ENCODE peak calls at places on chromosomes 3 and 15, in four cellular contexts. S, Y, G and O are unnamed samples.

GRCh38 chr3:9780920-9781319 is 11.2 kb upstream of the CAMK1 start:
- DNase-seq in G (no peak), S (no peak), Y (no peak), O (no peak)

GRCh38 chr15:56460046-56460445 is 4.9 kb downstream of the MNS1 start:
- DNase-seq in Y (no peak), S (no peak), G (no peak), O (no peak)

GRCh38 chr15:64856429-64857145 is 14.9 kb downstream of the PLEKHO2 start:
- DNase-seq in G (peak; percentile 64), S (no peak), Y (no peak), O (no peak)

GRCh38 chr15:35691176-35691761 is 145.3 kb upstream of the DPH6 start:
- DNase-seq in S (no peak), Y (no peak), G (no peak), O (no peak)

GRCh38 chr15:91866971-91867372 is 13.5 kb downstream of the SLCO3A1 start:
- DNase-seq in S (no peak), G (no peak), Y (peak; percentile 88), O (no peak)

GRCh38 chr15:70356919-70357318 is 259.2 kb upstream of the TLE3 start:
- DNase-seq in S (no peak), G (no peak), Y (no peak), O (no peak)

GRCh38 chr15:87816811-87817210 is 439.7 kb downstream of the NTRK3 start:
- DNase-seq in Y (peak; percentile 96), G (no peak), S (no peak), O (peak; percentile 71)

GRCh38 chr15:52529289-52529929 is 729 bp upstream of the MYO5A start:
- DNase-seq in G (no peak), Y (no peak), S (peak; percentile 20), O (no peak)

GRCh38 chr3:160667452-160667851 is 9.5 kb upstream of the ARL14 start:
- DNase-seq in Y (peak; percentile 89), S (peak; percentile 78), G (no peak), O (no peak)

GRCh38 chr3:59407425-59407824 is 357.6 kb upstream of the CFAP20DC start:
- DNase-seq in G (no peak), Y (no peak), S (no peak), O (no peak)

GRCh38 chr15:94845391-94845718 is 614.0 kb downstream of the MCTP2 start:
- DNase-seq in Y (no peak), S (no peak), G (no peak), O (no peak)

GRCh38 chr15:94847325-94847724 is 616.0 kb downstream of the MCTP2 start:
- DNase-seq in Y (no peak), S (no peak), G (no peak), O (no peak)

GRCh38 chr15:94843060-94843459 is 611.7 kb downstream of the MCTP2 start:
- DNase-seq in S (no peak), Y (no peak), G (no peak), O (no peak)

GRCh38 chr15:94844188-94844532 is 612.8 kb downstream of the MCTP2 start:
- DNase-seq in Y (no peak), S (no peak), G (no peak), O (no peak)

GRCh38 chr15:94844533-94845390 is 613.4 kb downstream of the MCTP2 start:
- DNase-seq in G (peak; percentile 76), S (peak; percentile 91), Y (no peak), O (no peak)
- H3K4me3 ChIP-seq in G (peak overlapping the region; percentile 53), S (peak overlapping the region; percentile 42), Y (no peak overlapping the region), O (peak overlapping the region; percentile 32)

GRCh38 chr3:124478834-124479233 is 251.4 kb upstream of the UMPS start:
- DNase-seq in S (no peak), Y (peak; percentile 19), G (no peak), O (no peak)
- H3K4me3 ChIP-seq in S (no peak overlapping the region), Y (no peak overlapping the region), G (no peak overlapping the region), O (no peak overlapping the region)

DNA sequence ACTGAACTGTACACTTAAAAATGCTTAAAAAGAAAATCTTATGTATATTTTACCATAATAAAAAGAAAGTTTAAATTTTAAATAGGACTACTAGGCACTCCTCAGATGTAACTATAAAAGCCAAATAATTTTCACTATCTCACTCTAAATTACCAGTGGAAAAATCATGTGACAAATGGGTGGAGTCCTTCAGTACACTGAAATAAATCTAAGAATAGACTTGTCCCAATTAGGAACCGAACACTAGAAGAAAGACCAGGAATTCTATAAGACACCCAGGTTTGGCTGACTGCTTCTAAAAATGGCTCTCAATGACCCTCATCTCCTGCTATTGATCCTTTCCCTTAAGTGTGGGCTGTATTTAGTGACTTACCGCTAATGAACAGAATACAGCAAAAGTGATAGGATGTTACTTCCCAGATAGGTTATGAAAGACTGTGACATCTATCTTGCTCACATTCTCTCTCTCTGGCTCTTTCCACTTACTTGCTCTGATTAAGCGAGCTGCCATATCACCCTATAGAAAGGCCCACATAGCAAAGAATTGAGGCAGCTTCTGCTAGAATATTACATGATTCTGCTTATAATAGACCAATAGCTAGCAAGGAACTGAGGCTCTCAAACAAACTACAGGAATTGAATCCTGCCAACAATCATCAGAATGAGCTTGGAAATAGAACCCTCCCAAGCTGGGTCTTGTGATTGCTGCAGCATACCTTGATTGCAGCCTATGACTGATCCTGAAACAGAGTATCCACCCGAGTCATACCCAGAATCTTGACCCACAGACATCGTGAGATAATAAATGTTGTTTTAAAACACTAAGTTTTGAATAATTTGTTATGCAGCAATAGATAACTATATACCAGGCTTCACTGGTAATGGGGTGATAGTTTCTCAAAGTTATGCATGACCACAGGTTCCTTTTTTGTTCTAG is 16.9 kb downstream of the TTBK2 start:
- DNase-seq in Y (no peak), S (no peak), G (no peak), O (no peak)
- H3K4me3 ChIP-seq in Y (no peak overlapping the region), S (no peak overlapping the region), G (no peak overlapping the region), O (no peak overlapping the region)

DNA sequence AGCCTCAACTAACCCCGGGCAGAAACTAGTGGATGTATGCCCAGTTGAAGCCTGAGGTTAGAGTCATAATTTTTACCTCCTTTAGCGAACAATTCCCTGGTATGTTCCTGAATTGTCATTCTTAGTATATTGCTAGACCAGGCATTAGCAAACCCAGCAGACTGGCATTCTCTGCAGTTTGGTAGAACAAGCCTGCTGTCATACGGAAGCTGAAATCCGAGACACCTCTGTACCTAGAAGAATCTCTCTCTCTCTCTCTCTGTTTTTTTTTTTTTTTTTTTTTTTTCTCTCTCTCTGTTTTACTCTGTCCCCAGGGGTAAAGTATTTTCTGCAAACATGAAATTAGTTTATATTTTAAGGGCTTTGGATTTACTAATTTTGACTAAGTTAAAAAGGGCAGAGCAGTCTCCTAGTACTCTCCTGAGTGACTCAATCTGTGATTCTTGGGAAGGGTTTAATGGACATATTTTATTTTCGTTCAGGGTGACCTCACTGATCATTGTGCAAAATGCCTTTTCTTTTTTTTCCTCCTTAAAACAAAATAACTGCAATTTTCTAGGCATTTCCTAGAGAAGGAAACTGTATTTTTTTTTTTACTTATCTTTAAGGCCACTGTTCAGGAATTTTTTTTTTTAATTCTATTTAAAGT is 133.6 kb upstream of the ICE2 start:
- DNase-seq in G (no peak), S (no peak), Y (peak; percentile 12), O (no peak)
- H3K4me3 ChIP-seq in G (no peak overlapping the region), S (no peak overlapping the region), Y (no peak overlapping the region), O (no peak overlapping the region)

DNA sequence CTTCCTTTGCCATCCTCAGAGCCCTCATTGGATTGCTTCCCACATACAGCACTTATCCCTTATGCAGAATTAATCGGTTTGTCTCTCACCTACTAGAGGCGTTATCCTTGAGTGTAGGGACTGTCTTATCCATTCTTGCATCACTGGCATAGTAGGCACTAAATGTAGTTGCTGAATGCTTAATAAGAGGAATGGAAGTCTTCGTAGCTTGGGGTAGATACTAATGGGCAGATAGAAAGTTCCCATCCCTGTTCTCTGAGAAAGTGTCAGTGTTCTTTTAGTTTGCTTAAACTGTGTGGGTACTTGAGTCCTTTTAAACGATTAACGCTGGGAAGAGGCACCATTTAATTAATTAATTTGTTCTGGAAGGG is 1.4 kb upstream of the MBNL1 start:
- DNase-seq in G (no peak), Y (no peak), S (no peak), O (no peak)
- H3K4me3 ChIP-seq in G (no peak overlapping the region), Y (no peak overlapping the region), S (peak overlapping the region; percentile 92), O (no peak overlapping the region)

DNA sequence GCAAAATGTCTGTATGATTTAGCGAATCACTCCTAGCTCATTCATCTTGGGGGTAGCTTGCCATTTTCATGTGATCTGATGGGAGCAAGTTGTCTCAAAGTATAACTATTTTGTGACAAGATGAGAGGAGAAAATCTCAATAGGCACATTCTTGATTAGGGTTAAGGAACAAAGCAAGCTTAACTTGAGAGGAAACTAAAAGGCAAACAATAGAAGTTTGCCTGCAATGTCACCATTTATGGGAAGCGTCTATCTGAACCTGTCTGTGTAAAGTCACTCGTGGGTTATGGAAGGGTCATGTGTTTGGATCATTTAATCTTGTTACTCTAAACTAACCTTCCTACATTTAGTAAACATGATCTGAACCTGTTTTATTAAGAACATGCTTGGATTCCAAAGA is 232.5 kb downstream of the CDIN1 start:
- DNase-seq in S (no peak), G (no peak), Y (no peak), O (no peak)
- H3K4me3 ChIP-seq in S (no peak overlapping the region), G (no peak overlapping the region), Y (no peak overlapping the region), O (no peak overlapping the region)

DNA sequence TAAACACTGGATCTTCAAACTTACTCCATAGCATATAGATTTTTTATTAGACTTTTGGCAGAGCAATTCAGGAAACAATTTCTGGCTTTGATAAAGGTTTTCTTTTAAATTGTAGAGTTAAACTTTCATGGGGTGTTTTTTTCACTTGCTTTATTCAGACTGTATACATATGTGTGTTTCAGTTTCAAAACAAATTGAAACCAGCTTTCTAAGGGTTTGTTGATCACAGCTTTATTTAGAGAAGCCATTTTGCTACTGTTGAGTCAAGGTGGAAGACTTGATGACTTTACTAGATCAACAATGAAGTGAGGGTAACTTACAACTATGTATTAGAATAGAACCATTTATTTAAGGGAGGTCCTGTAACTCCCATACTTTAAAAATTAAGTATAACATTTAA is 6.2 kb downstream of the UBE2E1 start:
- DNase-seq in S (no peak), G (no peak), Y (no peak), O (no peak)
- H3K4me3 ChIP-seq in S (no peak overlapping the region), G (peak overlapping the region; percentile 86), Y (peak overlapping the region; percentile 43), O (no peak overlapping the region)

GRCh38 chr3:42503957-42504333 is 1.5 kb downstream of the VIPR1 start:
- DNase-seq in G (no peak), S (peak; percentile 10), Y (no peak), O (no peak)
- H3K4me3 ChIP-seq in G (no peak overlapping the region), S (no peak overlapping the region), Y (no peak overlapping the region), O (no peak overlapping the region)

GRCh38 chr3:190537131-190537530 is 23.2 kb downstream of the IL1RAP start:
- DNase-seq in S (no peak), Y (no peak), G (no peak), O (no peak)

GRCh38 chr3:190539526-190539925 is 25.6 kb downstream of the IL1RAP start:
- DNase-seq in S (no peak), G (no peak), Y (no peak), O (no peak)

GRCh38 chr3:190541008-190541407 is 27.1 kb downstream of the IL1RAP start:
- DNase-seq in Y (no peak), G (no peak), S (no peak), O (no peak)

GRCh38 chr3:190541560-190541959 is 27.7 kb downstream of the IL1RAP start:
- DNase-seq in Y (no peak), G (no peak), S (no peak), O (no peak)

DNA sequence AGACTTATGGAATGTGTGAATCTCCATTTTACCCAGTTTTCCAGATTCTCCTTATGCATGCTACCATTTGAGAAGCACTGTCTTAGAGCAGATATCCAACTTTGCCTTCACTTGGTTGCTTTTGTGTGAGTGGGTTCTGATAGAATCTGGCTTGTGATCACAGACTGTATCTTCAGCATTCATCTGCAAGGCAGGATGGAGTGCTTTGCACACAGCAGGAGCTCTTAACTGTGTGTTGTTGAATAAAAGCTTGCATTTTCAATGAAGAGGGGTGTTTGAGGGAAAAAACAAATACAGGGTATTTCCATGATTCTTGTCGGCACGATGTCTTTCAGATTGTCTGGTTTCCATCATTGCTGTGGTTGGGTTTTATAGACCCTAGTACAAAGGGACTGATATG is 24.4 kb downstream of the IL1RAP start:
- DNase-seq in G (no peak), Y (no peak), S (no peak), O (no peak)
- H3K4me3 ChIP-seq in G (no peak overlapping the region), Y (no peak overlapping the region), S (no peak overlapping the region), O (no peak overlapping the region)